ENCODE peak calls at places on chromosomes 12 and 14, in nine cellular contexts. Y is GM12892, V is K562, D is stomach, W is endothelial cell of umbilical vein, E is HCT116, X is SK-N-SH, A is prostate gland, U is suprapubic skin. Q is an unnamed sample.

GRCh38 chr12:131928080-131928764 is 854 bp upstream of the PUS1 start:
- DNase-seq in X (peak; percentile 10), U (no peak), Y (no peak), E (no peak), D (no peak), W (no peak), V (peak; percentile 73), A (no peak), Q (peak; percentile 34)

GRCh38 chr14:69088523-69089445 is 64.1 kb downstream of the DCAF5 start:
- DNase-seq in A (no peak), E (no peak), V (no peak), U (no peak), X (peak; percentile 32), Y (no peak), D (no peak), W (no peak), Q (no peak)

GRCh38 chr12:1590083-1590979 is 4.0 kb downstream of the FBXL14 start:
- DNase-seq in E (no peak), Y (no peak), U (no peak), W (no peak), V (no peak), X (no peak), A (no peak), D (no peak), Q (peak; percentile 24)

GRCh38 chr14:24085215-24085614 is 8.9 kb upstream of the PCK2 start:
- DNase-seq in Y (no peak), E (no peak), V (no peak), A (no peak), X (no peak), D (no peak), W (no peak), U (no peak), Q (no peak)

GRCh38 chr14:94646066-94646465 is 33.9 kb downstream of the SERPINA3 start:
- DNase-seq in D (no peak), E (no peak), A (no peak), U (peak; percentile 28), W (no peak), X (no peak), Y (no peak), V (no peak), Q (no peak)

GRCh38 chr12:108367436-108367835 is 28.3 kb upstream of the CMKLR1 start:
- DNase-seq in U (peak; percentile 79), A (no peak), V (no peak), E (no peak), W (no peak), Y (no peak), X (no peak), D (no peak), Q (no peak)

GRCh38 chr14:88541324-88541723 is 13.5 kb downstream of the PTPN21 start:
- DNase-seq in Y (no peak), E (no peak), V (no peak), A (no peak), D (no peak), X (no peak), U (no peak), W (no peak), Q (no peak)

GRCh38 chr12:93032748-93033147 is 103.7 kb upstream of the EEA1 start:
- DNase-seq in Y (no peak), E (no peak), U (no peak), X (no peak), D (no peak), V (no peak), W (peak; percentile 98), A (no peak), Q (no peak)

GRCh38 chr12:2930865-2931264 is 28.3 kb upstream of the TEAD4 start:
- DNase-seq in D (no peak), X (no peak), U (no peak), V (no peak), Y (no peak), W (peak; percentile 76), E (no peak), A (no peak), Q (no peak)

GRCh38 chr14:65071544-65071943 is 30.8 kb downstream of the MAX start:
- DNase-seq in A (no peak), W (no peak), U (no peak), E (no peak), X (no peak), D (no peak), V (no peak), Y (no peak), Q (no peak)
- TF ChIP-seq POLR2AphosphoS5 in A (no peak), W (no peak), U (no peak), E (no peak), X (no peak), D (no peak), V (no peak), Y (no peak), Q (no peak)

GRCh38 chr12:111446631-111447570 is 41.2 kb downstream of the SH2B3 start:
- DNase-seq in A (no peak), D (peak; percentile 17), E (no peak), U (peak; percentile 70), W (no peak), Y (no peak), V (no peak), X (no peak), Q (peak; percentile 31)
- TF ChIP-seq POLR2AphosphoS5 in A (no peak), D (no peak), E (no peak), U (no peak), W (no peak), Y (peak; percentile 14), V (peak; percentile 2), X (no peak), Q (no peak)

DNA sequence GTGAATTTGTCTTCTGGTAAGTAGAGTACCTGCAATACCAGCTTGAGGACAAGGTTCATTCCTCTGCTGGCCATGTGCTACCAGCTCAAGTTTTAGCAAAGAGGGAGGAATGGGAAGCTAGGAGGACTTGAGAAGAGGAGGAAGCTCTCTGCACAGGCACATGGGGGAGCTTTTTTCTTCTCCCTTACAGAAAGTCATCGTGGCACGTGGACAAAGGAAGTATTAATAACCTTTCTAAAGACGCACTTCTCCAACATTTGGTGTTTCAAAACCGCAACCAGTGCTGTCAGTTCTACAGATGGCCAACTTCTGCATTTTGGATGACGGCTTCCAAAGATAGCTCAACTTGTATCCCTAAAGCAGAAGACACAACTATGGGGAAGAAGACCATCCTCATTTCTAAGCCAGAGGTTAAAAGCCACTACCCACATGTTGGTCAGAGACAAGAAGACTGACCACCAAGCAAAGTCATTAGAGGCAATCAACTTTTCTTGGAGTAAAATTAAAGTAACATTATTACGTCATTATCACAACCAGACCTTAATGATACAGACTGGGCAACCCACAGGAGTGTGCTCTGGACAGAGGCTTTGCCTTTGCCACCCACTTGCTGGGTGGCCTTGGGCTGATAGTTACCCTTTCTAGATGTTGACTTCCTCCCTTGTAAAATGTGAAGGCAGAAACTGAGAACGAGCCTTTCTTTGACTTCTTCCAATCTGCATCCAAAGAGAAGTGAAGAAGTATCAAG is 12.3 kb upstream of the TMED10 start:
- DNase-seq in Y (no peak), V (no peak), A (no peak), W (no peak), E (no peak), U (no peak), D (no peak), X (no peak), Q (peak; percentile 35)
- TF ChIP-seq POLR2AphosphoS5 in Y (no peak), V (no peak), A (no peak), W (no peak), E (no peak), U (no peak), D (no peak), X (no peak), Q (no peak)

DNA sequence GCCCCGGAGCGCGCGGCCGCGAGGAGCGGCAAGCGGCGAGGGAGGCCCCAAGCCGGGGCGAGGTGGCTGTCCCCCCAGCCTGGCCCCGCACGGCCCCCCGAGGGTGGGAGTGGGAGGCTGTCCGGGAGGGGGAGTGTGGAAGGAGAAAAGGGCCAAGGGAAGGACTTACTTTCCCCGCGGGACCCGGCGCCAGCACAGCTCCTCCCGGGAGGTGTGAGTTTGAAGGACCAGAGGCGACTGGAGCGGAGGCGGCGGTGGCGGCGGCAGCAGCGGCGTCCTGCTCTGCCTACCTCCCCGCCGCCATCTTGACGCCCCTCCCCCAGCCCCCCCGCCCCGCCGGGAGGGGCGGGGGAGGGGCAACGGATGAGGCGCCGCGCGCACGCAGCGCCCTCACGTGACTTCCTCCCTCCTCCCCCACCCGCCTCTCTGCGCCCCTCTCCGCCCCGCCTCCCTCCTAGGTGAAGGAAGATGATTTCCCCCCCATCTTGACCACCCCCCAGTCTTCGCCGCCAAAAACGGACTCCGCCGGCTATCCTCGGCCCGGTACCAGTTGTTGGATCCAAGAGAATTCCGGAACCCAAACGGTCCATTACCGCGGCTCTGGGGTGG is at the start of gene SBNO1:
- DNase-seq in W (no peak), Y (peak; percentile 74), E (peak; percentile 75), D (peak; percentile 92), A (peak; percentile 91), U (peak; percentile 95), X (peak; percentile 98), V (peak; percentile 93), Q (peak; percentile 92)
- TF ChIP-seq POLR2AphosphoS5 in W (peak; percentile 54), Y (peak; percentile 51), E (peak; percentile 89), D (peak; percentile 59), A (no peak), U (no peak), X (peak; percentile 68), V (peak; percentile 72), Q (peak; percentile 82)

Q was measured in transverse colon.